ENCODE peak calls at places on chromosome 21, in six cellular contexts. M is IMR-90, F is suprapubic skin, C is RWPE1, A is pancreas, L is heart right ventricle. O is an unnamed sample.

GRCh38 chr21:32917392-32918135 is 108.2 kb upstream of the OLIG2 start:
- DNase-seq in F (no peak), A (no peak), C (no peak), M (no peak), L (no peak), O (no peak)

GRCh38 chr21:31798842-31799691 is 67.1 kb upstream of the SCAF4 start:
- DNase-seq in C (peak), F (no peak), M (peak), L (no peak), A (no peak), O (peak)

GRCh38 chr21:10463156-10463555 is 58.2 kb upstream of the TPTE start:
- DNase-seq in A (no peak), C (no peak), F (no peak), M (no peak), L (no peak), O (peak)

GRCh38 chr21:23541571-23541970 is 2065.7 kb downstream of the MRPL39 start:
- DNase-seq in M (no peak), F (no peak), C (no peak), A (no peak), L (no peak), O (no peak)

GRCh38 chr21:32364387-32364786 is 28.4 kb downstream of the URB1 start:
- DNase-seq in F (no peak), L (peak), A (no peak), M (no peak), C (no peak), O (no peak)

GRCh38 chr21:31872452-31873274 is at the start of gene HUNK:
- DNase-seq in F (no peak), A (peak), L (no peak), C (no peak), M (peak), O (no peak)

GRCh38 chr21:34796518-34797201 is 127.9 kb downstream of the CLIC6 start:
- DNase-seq in L (no peak), M (no peak), A (no peak), F (no peak), C (no peak), O (no peak)

GRCh38 chr21:33566514-33566913 is 22.0 kb downstream of the DONSON start:
- DNase-seq in F (no peak), L (no peak), C (no peak), M (peak), A (no peak), O (no peak)

GRCh38 chr21:30996728-30997127 is 41.5 kb downstream of the KRTAP19-8 start:
- DNase-seq in L (no peak), F (no peak), A (no peak), M (no peak), C (peak), O (no peak)

GRCh38 chr21:35377505-35378090 is 328.5 kb upstream of the RUNX1 start:
- DNase-seq in F (no peak), A (no peak), C (no peak), M (no peak), L (no peak), O (no peak)

GRCh38 chr21:14401217-14401616 is 18.3 kb upstream of the HSPA13 start:
- DNase-seq in C (no peak), L (no peak), A (no peak), M (no peak), F (no peak), O (no peak)

GRCh38 chr21:28754127-28754611 is 238.5 kb downstream of the LTN1 start:
- DNase-seq in A (no peak), F (no peak), C (no peak), M (peak), L (peak), O (no peak)

GRCh38 chr21:44272231-44272858 is 10.6 kb upstream of the DNMT3L start:
- DNase-seq in C (no peak), L (no peak), A (no peak), M (no peak), F (no peak), O (no peak)

GRCh38 chr21:21177353-21177986 is 179.3 kb downstream of the NCAM2 start:
- DNase-seq in M (no peak), C (no peak), L (no peak), A (no peak), F (no peak), O (no peak)

GRCh38 chr21:15514073-15514946 is 215.5 kb upstream of the USP25 start:
- DNase-seq in A (no peak), F (no peak), C (no peak), L (no peak), M (no peak), O (no peak)

GRCh38 chr21:15781986-15782385 is 52.2 kb downstream of the USP25 start:
- DNase-seq in L (no peak), M (no peak), C (no peak), A (no peak), F (no peak), O (no peak)

GRCh38 chr21:31855180-31855579 is 17.6 kb upstream of the HUNK start:
- DNase-seq in L (no peak), C (no peak), A (no peak), M (no peak), F (no peak), O (peak)

GRCh38 chr21:43639470-43640178 is 19.7 kb downstream of the HSF2BP start:
- DNase-seq in L (no peak), C (peak), A (no peak), M (peak), F (no peak), O (no peak)

GRCh38 chr21:43935711-43936110 is 70.7 kb downstream of the AGPAT3 start:
- DNase-seq in L (no peak), F (no peak), C (no peak), A (no peak), M (no peak), O (no peak)

GRCh38 chr21:32940079-32941014 is 85.4 kb upstream of the OLIG2 start:
- DNase-seq in C (peak), M (peak), A (peak), L (peak), F (peak), O (no peak)

GRCh38 chr21:44261675-44262295 is at the start of gene DNMT3L:
- DNase-seq in F (no peak), M (no peak), A (no peak), L (no peak), C (no peak), O (no peak)

GRCh38 chr21:30072496-30072895 is 94.1 kb downstream of the CLDN17 start:
- DNase-seq in L (peak), A (no peak), C (peak), M (no peak), F (no peak), O (no peak)

GRCh38 chr21:26845750-26846035 is 484 bp upstream of the ADAMTS1 start:
- DNase-seq in M (no peak), A (no peak), F (no peak), C (peak), L (no peak), O (no peak)

GRCh38 chr21:26847951-26848350 is 2.7 kb upstream of the ADAMTS1 start:
- DNase-seq in M (no peak), C (no peak), F (no peak), L (no peak), A (no peak), O (no peak)

GRCh38 chr21:26844258-26845065 is 747 bp downstream of the ADAMTS1 start:
- DNase-seq in C (peak), F (no peak), M (peak), L (peak), A (peak), O (no peak)

GRCh38 chr21:26845066-26845749 is at the start of gene ADAMTS1:
- DNase-seq in A (peak), L (peak), M (peak), F (peak), C (peak), O (peak)

GRCh38 chr21:26846036-26846931 is 1.1 kb upstream of the ADAMTS1 start:
- DNase-seq in A (peak), F (peak), M (peak), L (peak), C (peak), O (no peak)
- TF ChIP-seq CTCF in A (no peak), F (no peak), M (peak), L (no peak), C (peak), O (no peak)

GRCh38 chr21:36915701-36916075 is 50.8 kb downstream of the HLCS start:
- DNase-seq in F (no peak), C (no peak), M (no peak), A (no peak), L (no peak), O (peak)

GRCh38 chr21:36913247-36914169 is 53.0 kb downstream of the HLCS start:
- DNase-seq in L (no peak), M (peak), C (no peak), F (no peak), A (no peak), O (peak)

GRCh38 chr21:36915014-36915700 is 51.3 kb downstream of the HLCS start:
- DNase-seq in F (no peak), C (no peak), M (no peak), A (peak), L (no peak), O (peak)

GRCh38 chr21:36916718-36917117 is 49.8 kb downstream of the HLCS start:
- DNase-seq in A (no peak), L (no peak), M (no peak), F (no peak), C (no peak), O (peak)

DNA sequence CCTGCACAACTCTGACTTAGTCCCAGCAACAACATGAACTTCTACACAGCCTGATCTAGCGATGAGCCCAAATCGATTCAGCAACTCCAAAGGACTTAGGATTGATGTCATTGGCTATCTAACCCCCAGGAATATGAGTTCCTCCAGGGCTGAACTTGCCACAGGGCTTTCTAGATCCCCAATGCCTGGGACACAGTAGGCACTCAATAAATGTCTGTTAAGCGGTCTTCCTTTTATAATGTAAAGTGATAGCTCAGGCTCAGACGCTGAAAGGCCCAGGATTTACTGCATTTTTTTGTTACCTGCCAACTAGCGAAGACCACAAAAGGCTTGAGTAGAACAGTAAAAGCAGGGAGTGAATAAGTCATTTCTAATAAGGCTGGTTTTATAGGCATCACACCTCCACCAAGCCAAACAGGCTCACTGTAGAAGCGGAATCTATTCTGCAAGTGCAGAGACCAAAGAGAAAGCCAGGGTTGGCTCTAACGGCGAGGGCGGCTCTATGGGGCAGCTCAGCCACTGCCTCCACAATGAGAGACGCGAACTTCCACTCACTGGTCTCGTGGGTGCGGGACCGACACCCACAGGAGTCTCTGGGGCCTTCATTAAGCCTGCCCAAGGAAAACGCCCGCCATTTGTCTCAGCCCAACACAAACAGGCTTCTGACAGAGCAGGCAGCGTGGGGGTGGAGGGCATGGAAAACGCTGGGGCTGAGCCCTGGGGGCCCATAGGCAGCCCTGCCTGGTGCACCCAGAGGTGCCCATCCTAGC is 52.0 kb downstream of the HLCS start:
- DNase-seq in M (no peak), L (no peak), C (no peak), F (no peak), A (no peak), O (no peak)
- TF ChIP-seq CTCF in M (no peak), L (no peak), C (no peak), F (no peak), A (no peak), O (no peak)

GRCh38 chr21:39181205-39181818 is 1.9 kb downstream of the PSMG1 start:
- DNase-seq in L (no peak), M (no peak), A (no peak), F (no peak), C (no peak), O (no peak)

GRCh38 chr21:39182016-39182415 is 1.2 kb downstream of the PSMG1 start:
- DNase-seq in C (no peak), L (no peak), M (no peak), A (no peak), F (no peak), O (no peak)

GRCh38 chr21:39182484-39183271 is 573 bp downstream of the PSMG1 start:
- DNase-seq in M (no peak), A (peak), F (no peak), C (peak), L (peak), O (no peak)

GRCh38 chr21:39183272-39184049 is at the start of gene PSMG1:
- DNase-seq in A (peak), M (peak), L (peak), F (peak), C (peak), O (peak)

GRCh38 chr21:39180429-39181019 is 2.7 kb downstream of the PSMG1 start:
- DNase-seq in F (no peak), L (no peak), C (no peak), M (no peak), A (no peak), O (no peak)
- TF ChIP-seq CTCF in F (no peak), L (no peak), C (no peak), M (peak), A (no peak), O (peak)

DNA sequence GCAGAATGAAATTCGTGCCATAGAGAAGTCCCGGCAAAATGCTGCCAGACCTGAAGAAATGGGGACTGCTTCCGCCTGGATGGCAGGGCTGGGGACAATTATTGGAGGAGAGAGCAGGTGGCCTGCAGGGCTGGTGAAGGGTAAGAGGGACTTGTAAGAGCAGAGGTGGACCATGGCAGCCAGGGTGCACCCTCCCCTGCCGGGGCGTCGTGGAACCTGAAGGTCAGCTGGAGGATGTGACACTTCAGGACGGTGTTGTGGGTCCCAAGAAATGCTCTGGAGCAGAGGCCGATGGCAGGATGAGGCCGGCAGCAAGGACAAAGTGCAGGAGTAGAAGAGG is 40.3 kb downstream of the RIPK4 start:
- DNase-seq in F (no peak), A (no peak), L (no peak), M (no peak), C (no peak), O (no peak)
- TF ChIP-seq CTCF in F (no peak), A (no peak), L (no peak), M (no peak), C (no peak), O (no peak)

DNA sequence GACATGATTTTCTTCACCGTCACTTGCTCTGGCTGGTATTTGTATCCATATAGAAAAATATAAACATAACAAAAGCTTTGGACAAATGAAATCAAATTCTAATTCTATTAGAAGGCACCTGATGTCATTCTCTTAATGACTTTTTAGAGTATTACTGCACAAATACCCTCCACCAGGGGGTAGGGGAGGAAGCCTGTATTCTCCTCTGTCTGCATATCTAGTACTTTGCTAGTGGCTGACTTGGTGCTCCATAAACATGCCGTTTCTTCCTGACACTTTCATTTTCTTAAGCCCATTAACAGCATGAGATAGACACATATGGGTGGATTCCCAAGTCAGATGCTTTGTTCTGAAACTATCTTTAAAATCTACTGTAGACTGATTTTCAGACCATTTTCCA is 20.6 kb upstream of the KCNJ15 start:
- DNase-seq in A (no peak), C (no peak), L (no peak), M (no peak), F (no peak), O (no peak)
- TF ChIP-seq CTCF in A (no peak), C (no peak), L (no peak), M (peak), F (no peak), O (peak)

GRCh38 chr21:45357436-45358260 is 47.3 kb upstream of the COL18A1 start:
- DNase-seq in A (no peak), F (peak), M (no peak), C (no peak), L (peak), O (no peak)
- TF ChIP-seq CTCF in A (no peak), F (no peak), M (peak), C (no peak), L (no peak), O (no peak)

DNA sequence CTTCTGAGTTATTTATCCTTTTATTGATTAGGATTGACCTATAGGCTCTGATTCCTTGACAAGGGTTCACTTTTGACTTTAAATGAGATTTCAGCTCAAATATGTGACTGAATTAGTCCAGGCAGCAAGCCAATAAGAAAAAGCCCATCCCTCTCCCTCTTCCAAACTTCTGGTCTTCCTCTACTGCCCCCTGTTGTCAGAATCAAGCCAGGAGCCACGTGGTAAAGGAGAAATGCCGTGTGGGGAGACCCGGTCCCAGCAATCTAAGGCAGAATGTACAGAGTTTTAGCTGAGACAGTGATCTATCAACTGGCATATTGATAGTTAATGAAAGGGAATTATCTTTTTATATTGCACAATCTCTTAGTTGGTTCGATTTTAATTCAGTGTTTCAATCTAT is 5.2 kb downstream of the ADAMTS5 start:
- DNase-seq in L (no peak), C (no peak), F (no peak), A (no peak), M (no peak), O (no peak)
- TF ChIP-seq CTCF in L (peak), C (no peak), F (no peak), A (peak), M (peak), O (peak)